ENCODE peak calls at places on chromosomes 5 and 9, in seven cellular contexts. One of them, this sample, is unnamed.

GRCh38 chr5:54357371-54358058 is 47.1 kb upstream of the ARL15 start:
- DNase-seq in stomach: no peak
- DNase-seq in CD8-positive, alpha-beta memory T cell: no peak
- DNase-seq in AG10803: peak
- DNase-seq in uterus: no peak
- DNase-seq in sigmoid colon: no peak
- DNase-seq in fibroblast of lung: no peak
- DNase-seq in this sample: no peak

GRCh38 chr5:136622737-136623136 is 257.4 kb upstream of the TRPC7 start:
- DNase-seq in CD8-positive, alpha-beta memory T cell: no peak
- DNase-seq in stomach: no peak
- DNase-seq in uterus: no peak
- DNase-seq in sigmoid colon: no peak
- DNase-seq in AG10803: no peak
- DNase-seq in fibroblast of lung: no peak
- DNase-seq in this sample: no peak

GRCh38 chr9:122579874-122580273 is 3.3 kb downstream of the OR1L8 start:
- DNase-seq in sigmoid colon: no peak
- DNase-seq in uterus: no peak
- DNase-seq in fibroblast of lung: no peak
- DNase-seq in CD8-positive, alpha-beta memory T cell: no peak
- DNase-seq in stomach: no peak
- DNase-seq in AG10803: no peak
- DNase-seq in this sample: no peak

GRCh38 chr9:125752070-125752628 is 5.0 kb downstream of the PBX3 start:
- DNase-seq in CD8-positive, alpha-beta memory T cell: no peak
- DNase-seq in AG10803: no peak
- DNase-seq in fibroblast of lung: no peak
- DNase-seq in sigmoid colon: no peak
- DNase-seq in uterus: no peak
- DNase-seq in stomach: no peak
- DNase-seq in this sample: no peak

GRCh38 chr9:114058688-114059046 is 19.4 kb downstream of the AMBP start:
- DNase-seq in sigmoid colon: no peak
- DNase-seq in fibroblast of lung: no peak
- DNase-seq in CD8-positive, alpha-beta memory T cell: no peak
- DNase-seq in AG10803: no peak
- DNase-seq in stomach: no peak
- DNase-seq in uterus: no peak
- DNase-seq in this sample: no peak

GRCh38 chr5:140108093-140109049 is 5.5 kb upstream of the PURA start:
- DNase-seq in sigmoid colon: peak
- DNase-seq in uterus: no peak
- DNase-seq in CD8-positive, alpha-beta memory T cell: no peak
- DNase-seq in stomach: peak
- DNase-seq in AG10803: no peak
- DNase-seq in fibroblast of lung: no peak
- DNase-seq in this sample: peak

GRCh38 chr9:96523429-96523828 is 73.5 kb downstream of the HABP4 start:
- DNase-seq in stomach: no peak
- DNase-seq in uterus: peak
- DNase-seq in fibroblast of lung: no peak
- DNase-seq in sigmoid colon: no peak
- DNase-seq in CD8-positive, alpha-beta memory T cell: no peak
- DNase-seq in AG10803: peak
- DNase-seq in this sample: peak

GRCh38 chr9:4596165-4596922 is 65.8 kb upstream of the PLPP6 start:
- DNase-seq in uterus: no peak
- DNase-seq in AG10803: no peak
- DNase-seq in sigmoid colon: no peak
- DNase-seq in stomach: no peak
- DNase-seq in CD8-positive, alpha-beta memory T cell: peak
- DNase-seq in fibroblast of lung: no peak
- DNase-seq in this sample: no peak

GRCh38 chr5:132457371-132458225 is 33.0 kb downstream of the IRF1 start:
- DNase-seq in uterus: peak
- DNase-seq in sigmoid colon: peak
- DNase-seq in fibroblast of lung: peak
- DNase-seq in AG10803: peak
- DNase-seq in stomach: peak
- DNase-seq in CD8-positive, alpha-beta memory T cell: peak
- DNase-seq in this sample: no peak

GRCh38 chr9:108687360-108687981 is 168.3 kb downstream of the ACTL7B start:
- DNase-seq in uterus: no peak
- DNase-seq in CD8-positive, alpha-beta memory T cell: no peak
- DNase-seq in sigmoid colon: no peak
- DNase-seq in fibroblast of lung: peak
- DNase-seq in stomach: no peak
- DNase-seq in AG10803: peak
- DNase-seq in this sample: no peak
- H3K4me3 ChIP-seq in uterus: no peak
- H3K4me3 ChIP-seq in CD8-positive, alpha-beta memory T cell: no peak
- H3K4me3 ChIP-seq in sigmoid colon: no peak
- H3K4me3 ChIP-seq in fibroblast of lung: no peak
- H3K4me3 ChIP-seq in stomach: no peak
- H3K4me3 ChIP-seq in AG10803: no peak
- H3K4me3 ChIP-seq in this sample: no peak

GRCh38 chr9:132348676-132349075 is 6.1 kb downstream of the SETX start:
- DNase-seq in AG10803: no peak
- DNase-seq in fibroblast of lung: no peak
- DNase-seq in CD8-positive, alpha-beta memory T cell: no peak
- DNase-seq in sigmoid colon: no peak
- DNase-seq in stomach: no peak
- DNase-seq in uterus: no peak
- DNase-seq in this sample: no peak

GRCh38 chr9:132356276-132356924 is 1.6 kb upstream of the SETX start:
- DNase-seq in stomach: no peak
- DNase-seq in CD8-positive, alpha-beta memory T cell: no peak
- DNase-seq in sigmoid colon: no peak
- DNase-seq in AG10803: no peak
- DNase-seq in uterus: no peak
- DNase-seq in fibroblast of lung: no peak
- DNase-seq in this sample: no peak

GRCh38 chr9:132350861-132351315 is 3.9 kb downstream of the SETX start:
- DNase-seq in AG10803: peak
- DNase-seq in sigmoid colon: no peak
- DNase-seq in stomach: no peak
- DNase-seq in fibroblast of lung: peak
- DNase-seq in CD8-positive, alpha-beta memory T cell: peak
- DNase-seq in uterus: no peak
- DNase-seq in this sample: no peak

GRCh38 chr9:132354645-132355355 is at the start of gene SETX:
- DNase-seq in CD8-positive, alpha-beta memory T cell: peak
- DNase-seq in sigmoid colon: peak
- DNase-seq in uterus: peak
- DNase-seq in fibroblast of lung: peak
- DNase-seq in stomach: peak
- DNase-seq in AG10803: peak
- DNase-seq in this sample: peak

DNA sequence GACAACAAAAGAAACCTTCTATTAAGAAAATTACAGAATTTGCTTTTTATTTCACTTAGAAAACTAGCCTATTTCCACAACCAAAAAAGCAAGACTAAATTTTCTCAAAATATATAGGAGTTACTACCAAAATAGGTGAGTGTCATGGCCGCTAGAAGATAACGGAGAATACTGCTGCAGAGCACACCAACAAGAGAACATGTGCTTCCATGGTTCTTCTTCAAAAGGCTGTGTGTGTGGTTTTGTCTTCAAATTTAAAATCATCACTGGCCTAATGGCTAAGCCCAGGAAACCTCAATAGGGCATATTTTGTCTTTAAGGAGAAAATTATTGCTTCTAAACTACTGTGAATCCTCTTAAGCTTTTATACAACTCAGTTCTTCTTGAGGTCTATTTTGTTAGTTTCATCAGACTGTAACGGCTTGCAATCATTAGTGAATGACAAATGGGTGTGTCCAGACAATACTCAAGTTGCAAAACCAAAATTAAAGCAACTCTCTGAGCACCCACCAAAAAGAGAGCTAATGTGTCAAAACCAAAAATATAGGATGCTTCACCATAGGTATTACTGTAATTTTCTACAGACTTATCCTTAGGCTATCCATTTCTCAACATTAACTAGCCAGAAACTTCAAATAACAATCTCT is 3.3 kb downstream of the SETX start:
- DNase-seq in sigmoid colon: no peak
- DNase-seq in CD8-positive, alpha-beta memory T cell: no peak
- DNase-seq in AG10803: peak
- DNase-seq in stomach: no peak
- DNase-seq in fibroblast of lung: peak
- DNase-seq in uterus: no peak
- DNase-seq in this sample: no peak
- H3K4me3 ChIP-seq in sigmoid colon: peak
- H3K4me3 ChIP-seq in CD8-positive, alpha-beta memory T cell: peak
- H3K4me3 ChIP-seq in AG10803: peak
- H3K4me3 ChIP-seq in stomach: peak
- H3K4me3 ChIP-seq in fibroblast of lung: peak
- H3K4me3 ChIP-seq in uterus: no peak
- H3K4me3 ChIP-seq in this sample: no peak

DNA sequence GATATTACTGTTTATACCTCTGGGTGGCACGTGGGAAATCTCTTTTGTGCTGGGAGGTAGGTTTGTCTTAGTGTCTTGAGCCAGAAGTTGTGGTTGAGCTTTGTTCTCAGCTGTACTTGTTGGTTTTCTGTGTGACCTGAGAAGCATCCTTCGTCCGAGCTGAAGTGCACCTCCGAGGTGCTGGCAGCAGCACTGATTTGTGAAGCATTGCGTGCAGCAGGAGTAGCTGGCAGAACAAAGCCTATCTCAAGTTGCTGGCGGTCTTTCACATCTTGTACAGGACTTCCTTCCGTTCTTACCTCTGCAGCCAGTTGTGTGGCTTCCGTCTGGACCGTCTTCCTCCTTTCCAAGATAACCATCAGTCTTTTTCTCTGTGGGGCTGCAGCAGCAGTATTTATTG is 4.3 kb downstream of the PRRC2B start:
- DNase-seq in CD8-positive, alpha-beta memory T cell: peak
- DNase-seq in stomach: peak
- DNase-seq in uterus: no peak
- DNase-seq in fibroblast of lung: no peak
- DNase-seq in AG10803: no peak
- DNase-seq in sigmoid colon: no peak
- DNase-seq in this sample: peak
- H3K4me3 ChIP-seq in CD8-positive, alpha-beta memory T cell: peak
- H3K4me3 ChIP-seq in stomach: peak
- H3K4me3 ChIP-seq in uterus: no peak
- H3K4me3 ChIP-seq in fibroblast of lung: no peak
- H3K4me3 ChIP-seq in AG10803: no peak
- H3K4me3 ChIP-seq in sigmoid colon: no peak
- H3K4me3 ChIP-seq in this sample: no peak

GRCh38 chr9:92291577-92291976 is 1.9 kb downstream of the IARS1 start:
- DNase-seq in fibroblast of lung: no peak
- DNase-seq in stomach: no peak
- DNase-seq in CD8-positive, alpha-beta memory T cell: no peak
- DNase-seq in uterus: no peak
- DNase-seq in sigmoid colon: no peak
- DNase-seq in AG10803: no peak
- DNase-seq in this sample: no peak

GRCh38 chr9:92289708-92290390 is 3.6 kb downstream of the IARS1 start:
- DNase-seq in sigmoid colon: no peak
- DNase-seq in uterus: no peak
- DNase-seq in AG10803: peak
- DNase-seq in CD8-positive, alpha-beta memory T cell: no peak
- DNase-seq in fibroblast of lung: peak
- DNase-seq in stomach: no peak
- DNase-seq in this sample: no peak

GRCh38 chr9:92293075-92293354 is 482 bp downstream of the IARS1 start:
- DNase-seq in CD8-positive, alpha-beta memory T cell: no peak
- DNase-seq in sigmoid colon: no peak
- DNase-seq in stomach: no peak
- DNase-seq in fibroblast of lung: no peak
- DNase-seq in AG10803: no peak
- DNase-seq in uterus: no peak
- DNase-seq in this sample: no peak

GRCh38 chr9:92292338-92293074 is 991 bp downstream of the IARS1 start:
- DNase-seq in fibroblast of lung: peak
- DNase-seq in AG10803: peak
- DNase-seq in CD8-positive, alpha-beta memory T cell: no peak
- DNase-seq in stomach: no peak
- DNase-seq in sigmoid colon: no peak
- DNase-seq in uterus: no peak
- DNase-seq in this sample: no peak

GRCh38 chr9:92290785-92291429 is 2.6 kb downstream of the IARS1 start:
- DNase-seq in fibroblast of lung: no peak
- DNase-seq in uterus: no peak
- DNase-seq in stomach: no peak
- DNase-seq in sigmoid colon: no peak
- DNase-seq in CD8-positive, alpha-beta memory T cell: no peak
- DNase-seq in AG10803: no peak
- DNase-seq in this sample: no peak
- H3K4me3 ChIP-seq in fibroblast of lung: peak
- H3K4me3 ChIP-seq in uterus: no peak
- H3K4me3 ChIP-seq in stomach: no peak
- H3K4me3 ChIP-seq in sigmoid colon: no peak
- H3K4me3 ChIP-seq in CD8-positive, alpha-beta memory T cell: no peak
- H3K4me3 ChIP-seq in AG10803: no peak
- H3K4me3 ChIP-seq in this sample: no peak

GRCh38 chr5:143406408-143406807 is 2.9 kb upstream of the NR3C1 start:
- DNase-seq in stomach: no peak
- DNase-seq in sigmoid colon: no peak
- DNase-seq in AG10803: no peak
- DNase-seq in fibroblast of lung: no peak
- DNase-seq in uterus: no peak
- DNase-seq in CD8-positive, alpha-beta memory T cell: no peak
- DNase-seq in this sample: no peak
- H3K4me3 ChIP-seq in stomach: no peak
- H3K4me3 ChIP-seq in sigmoid colon: no peak
- H3K4me3 ChIP-seq in AG10803: no peak
- H3K4me3 ChIP-seq in fibroblast of lung: no peak
- H3K4me3 ChIP-seq in uterus: no peak
- H3K4me3 ChIP-seq in CD8-positive, alpha-beta memory T cell: no peak
- H3K4me3 ChIP-seq in this sample: no peak

GRCh38 chr9:24765025-24765756 is 219.5 kb upstream of the IZUMO3 start:
- DNase-seq in fibroblast of lung: no peak
- DNase-seq in AG10803: no peak
- DNase-seq in stomach: no peak
- DNase-seq in sigmoid colon: no peak
- DNase-seq in CD8-positive, alpha-beta memory T cell: no peak
- DNase-seq in uterus: no peak
- DNase-seq in this sample: no peak
- H3K4me3 ChIP-seq in fibroblast of lung: no peak
- H3K4me3 ChIP-seq in AG10803: no peak
- H3K4me3 ChIP-seq in stomach: no peak
- H3K4me3 ChIP-seq in sigmoid colon: no peak
- H3K4me3 ChIP-seq in CD8-positive, alpha-beta memory T cell: no peak
- H3K4me3 ChIP-seq in uterus: no peak
- H3K4me3 ChIP-seq in this sample: no peak